ENCODE peak calls at places on chromosomes 13 and 19, in nine cellular contexts. H is effector memory CD4-positive, alpha-beta T cell; N is CD4-positive, alpha-beta T cell; B is stomach; X is uterus; T is colonic mucosa; U is PC-3; Q is mesendoderm; I is substantia nigra. G is an unnamed sample.

GRCh38 chr19:55419624-55420236 is 12.1 kb upstream of the UBE2S start:
- DNase-seq in N (no peak), T (no peak), B (no peak), Q (no peak), I (peak), U (no peak), H (no peak), X (no peak), G (no peak)

GRCh38 chr13:71870036-71870435 is 3.0 kb upstream of the DACH1 start:
- DNase-seq in I (no peak), U (no peak), Q (peak), B (no peak), T (no peak), H (no peak), N (no peak), X (no peak), G (no peak)

GRCh38 chr13:95714142-95714832 is 37.3 kb downstream of the DNAJC3 start:
- DNase-seq in N (no peak), U (peak), T (no peak), X (no peak), B (no peak), Q (no peak), I (no peak), H (no peak), G (no peak)

GRCh38 chr13:113129480-113129879 is 6.9 kb downstream of the F10 start:
- DNase-seq in T (no peak), Q (no peak), U (no peak), B (no peak), N (no peak), H (no peak), I (no peak), X (no peak), G (no peak)

GRCh38 chr13:41370736-41371135 is 59.7 kb downstream of the NAA16 start:
- DNase-seq in X (no peak), B (no peak), N (no peak), Q (no peak), H (no peak), I (no peak), T (no peak), U (no peak), G (no peak)

GRCh38 chr13:110471833-110472162 is 89.7 kb downstream of the RAB20 start:
- DNase-seq in T (peak), Q (peak), B (peak), H (no peak), N (no peak), U (no peak), I (peak), X (no peak), G (peak)

GRCh38 chr19:10339380-10339960 is at the start of gene ICAM3:
- DNase-seq in B (peak), N (peak), Q (no peak), U (no peak), X (no peak), I (no peak), T (peak), H (no peak), G (no peak)

GRCh38 chr19:12628040-12629022 is 17.6 kb downstream of the ZNF791 start:
- DNase-seq in U (no peak), I (no peak), X (no peak), Q (peak), N (no peak), T (no peak), H (no peak), B (no peak), G (no peak)

GRCh38 chr19:16531380-16531669 is 10.9 kb downstream of the CHERP start:
- DNase-seq in U (no peak), I (no peak), X (no peak), B (no peak), H (no peak), Q (no peak), T (no peak), N (no peak), G (no peak)

GRCh38 chr13:79646880-79647279 is 165.9 kb downstream of the NDFIP2 start:
- DNase-seq in T (no peak), B (no peak), H (no peak), U (no peak), N (no peak), Q (no peak), X (no peak), I (no peak), G (no peak)

GRCh38 chr19:41792513-41793413 is 3.6 kb upstream of the CEACAM3 start:
- DNase-seq in T (peak), Q (peak), H (peak), B (peak), I (no peak), N (peak), U (peak), X (no peak), G (peak)

GRCh38 chr19:2455481-2456300 is 1.1 kb downstream of the LMNB2 start:
- DNase-seq in T (peak), I (no peak), X (no peak), U (no peak), Q (no peak), H (peak), B (peak), N (peak), G (peak)

GRCh38 chr19:34082289-34083077 is 89.8 kb upstream of the LSM14A start:
- DNase-seq in X (no peak), I (no peak), U (no peak), T (no peak), H (no peak), B (no peak), N (no peak), Q (peak), G (no peak)

GRCh38 chr13:112652512-112653458 is 37.1 kb upstream of the ATP11A start:
- DNase-seq in B (no peak), H (no peak), N (no peak), X (no peak), U (peak), Q (peak), I (no peak), T (no peak), G (no peak)

GRCh38 chr19:32373614-32374295 is 28.3 kb downstream of the ZNF507 start:
- DNase-seq in Q (peak), T (peak), U (peak), N (no peak), I (peak), H (no peak), X (peak), B (peak), G (no peak)

GRCh38 chr19:53945441-53945840 is 17.3 kb upstream of the CACNG8 start:
- DNase-seq in T (no peak), X (no peak), Q (peak), N (no peak), I (no peak), U (peak), B (no peak), H (no peak), G (no peak)

GRCh38 chr19:30376272-30376671 is 4.1 kb downstream of the ZNF536 start:
- DNase-seq in B (peak), U (no peak), I (no peak), T (no peak), H (no peak), Q (peak), N (no peak), X (no peak), G (no peak)

GRCh38 chr13:113582841-113583631 is 1.5 kb upstream of the TFDP1 start:
- DNase-seq in X (no peak), B (peak), T (peak), U (no peak), N (no peak), H (no peak), I (no peak), Q (no peak), G (peak)

GRCh38 chr19:53365899-53366493 is 491 bp downstream of the ZNF525 start:
- DNase-seq in T (peak), N (peak), H (peak), X (no peak), B (no peak), I (no peak), Q (no peak), U (peak), G (no peak)

GRCh38 chr19:40778045-40778864 is at the start of gene RAB4B:
- DNase-seq in B (peak), N (peak), H (peak), Q (peak), T (peak), X (peak), I (peak), U (peak), G (peak)

GRCh38 chr19:17405250-17406038 is at the start of gene BST2:
- DNase-seq in U (no peak), N (no peak), I (peak), Q (peak), X (peak), B (peak), H (peak), T (peak), G (peak)

GRCh38 chr13:26401578-26402021 is 147.7 kb downstream of the CDK8 start:
- DNase-seq in T (no peak), Q (no peak), N (no peak), B (no peak), H (no peak), I (no peak), X (no peak), U (no peak), G (no peak)

GRCh38 chr19:7860166-7860901 is 13.9 kb downstream of the PRR36 start:
- DNase-seq in B (no peak), I (no peak), Q (no peak), N (no peak), X (no peak), H (no peak), U (no peak), T (no peak), G (no peak)

GRCh38 chr19:46787331-46788100 is 878 bp downstream of the SLC1A5 start:
- DNase-seq in I (no peak), U (peak), X (peak), B (peak), N (no peak), T (peak), Q (peak), H (peak), G (peak)

GRCh38 chr19:45863840-45864628 is at the start of gene FOXA3:
- DNase-seq in X (no peak), N (no peak), B (peak), U (peak), I (peak), T (peak), H (peak), Q (peak), G (no peak)

GRCh38 chr13:27192896-27193295 is 21.3 kb upstream of the USP12 start:
- DNase-seq in I (no peak), T (no peak), H (no peak), N (no peak), B (no peak), X (no peak), U (no peak), Q (no peak), G (no peak)

GRCh38 chr19:46471116-46471733 is at the start of gene PNMA8A:
- DNase-seq in I (peak), N (no peak), B (peak), Q (peak), X (peak), U (no peak), H (no peak), T (no peak), G (peak)

GRCh38 chr19:28606269-28607032 is 606.5 kb downstream of the UQCRFS1 start:
- DNase-seq in T (no peak), H (no peak), N (no peak), Q (no peak), X (no peak), U (no peak), B (no peak), I (no peak), G (no peak)

GRCh38 chr19:44732235-44733014 is 16.1 kb upstream of the BCL3 start:
- DNase-seq in T (no peak), X (no peak), H (no peak), N (no peak), U (no peak), I (no peak), Q (no peak), B (no peak), G (no peak)

GRCh38 chr13:73327579-73327978 is 268.8 kb downstream of the KLF5 start:
- DNase-seq in U (no peak), I (no peak), H (no peak), X (no peak), T (no peak), B (no peak), N (no peak), Q (no peak), G (no peak)

GRCh38 chr13:73741111-73741510 is 393.1 kb downstream of the KLF12 start:
- DNase-seq in H (no peak), I (no peak), X (no peak), B (no peak), N (no peak), U (no peak), T (no peak), Q (peak), G (no peak)

GRCh38 chr13:67769063-67769986 is 539.2 kb upstream of the PCDH9 start:
- DNase-seq in B (no peak), N (no peak), I (no peak), T (no peak), H (no peak), X (no peak), U (no peak), Q (no peak), G (no peak)

GRCh38 chr19:41001243-41001971 is 10.3 kb downstream of the CYP2B6 start:
- DNase-seq in U (peak), N (no peak), H (no peak), T (no peak), Q (peak), X (no peak), B (no peak), I (no peak), G (no peak)

GRCh38 chr19:2016041-2016807 is 710 bp upstream of the BTBD2 start:
- DNase-seq in N (peak), T (peak), X (peak), B (peak), Q (peak), H (peak), U (peak), I (peak), G (peak)

GRCh38 chr13:84121456-84121855 is 239.2 kb upstream of the SLITRK1 start:
- DNase-seq in I (no peak), T (no peak), U (no peak), N (no peak), X (no peak), B (no peak), Q (no peak), H (no peak), G (no peak)

GRCh38 chr13:63048648-63049047 is 1633.0 kb upstream of the PCDH20 start:
- DNase-seq in X (no peak), T (no peak), U (peak), H (no peak), B (no peak), N (no peak), Q (no peak), I (no peak), G (no peak)

GRCh38 chr13:44921931-44922758 is 67.1 kb downstream of the NUFIP1 start:
- DNase-seq in X (peak), N (no peak), I (no peak), H (no peak), U (peak), Q (no peak), T (peak), B (peak), G (peak)

GRCh38 chr13:26923824-26924605 is 163.4 kb upstream of the GPR12 start:
- DNase-seq in I (no peak), B (no peak), U (no peak), X (no peak), Q (no peak), T (no peak), N (no peak), H (no peak), G (peak)

GRCh38 chr19:56725829-56726424 is 54.4 kb upstream of the ZNF835 start:
- DNase-seq in B (no peak), N (no peak), H (no peak), Q (no peak), X (no peak), I (peak), U (peak), T (no peak), G (peak)

GRCh38 chr19:16170134-16170533 is 3.2 kb downstream of the CIB3 start:
- DNase-seq in N (no peak), T (no peak), Q (no peak), H (no peak), X (no peak), I (no peak), B (no peak), U (no peak), G (no peak)

DNA sequence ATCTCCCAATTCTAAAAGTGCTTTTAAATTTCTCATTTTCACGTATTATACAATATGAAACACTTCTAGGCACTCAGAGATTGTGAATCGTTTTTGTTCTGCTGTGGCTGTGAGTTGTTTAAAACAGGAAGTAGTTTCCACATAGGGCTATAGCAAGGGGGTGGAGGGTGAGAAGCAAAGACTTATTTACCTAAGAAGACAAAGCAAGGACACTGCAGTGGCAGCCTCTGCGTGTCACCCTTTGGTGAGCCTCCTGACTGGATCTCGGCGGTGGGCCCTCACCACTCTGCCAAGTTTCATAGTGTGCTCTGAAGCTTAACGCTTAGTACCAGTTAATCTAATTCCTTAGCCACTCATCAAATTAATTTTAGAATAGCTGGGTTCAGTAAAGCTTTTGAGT is 56.8 kb downstream of the TNFSF13B start:
- DNase-seq in T (peak), H (no peak), Q (peak), U (no peak), I (no peak), N (no peak), B (no peak), X (no peak), G (no peak)
- H3K27ac ChIP-seq in T (no peak), H (no peak), Q (no peak), U (no peak), I (no peak), N (no peak), B (no peak), X (no peak), G (no peak)

GRCh38 chr19:49205114-49205513 is 47.5 kb downstream of the TRPM4 start:
- DNase-seq in H (no peak), U (no peak), I (no peak), T (no peak), B (no peak), N (no peak), Q (no peak), X (no peak), G (no peak)

GRCh38 chr19:49201042-49201441 is 43.5 kb downstream of the TRPM4 start:
- DNase-seq in B (no peak), Q (no peak), I (no peak), U (no peak), N (no peak), H (no peak), X (no peak), T (peak), G (no peak)

GRCh38 chr19:49196527-49197240 is 39.1 kb downstream of the TRPM4 start:
- DNase-seq in B (no peak), H (no peak), Q (no peak), X (no peak), N (no peak), U (no peak), I (no peak), T (peak), G (no peak)

GRCh38 chr19:49194408-49194807 is 36.8 kb downstream of the TRPM4 start:
- DNase-seq in I (no peak), B (no peak), U (no peak), X (no peak), Q (no peak), N (no peak), H (no peak), T (no peak), G (no peak)

DNA sequence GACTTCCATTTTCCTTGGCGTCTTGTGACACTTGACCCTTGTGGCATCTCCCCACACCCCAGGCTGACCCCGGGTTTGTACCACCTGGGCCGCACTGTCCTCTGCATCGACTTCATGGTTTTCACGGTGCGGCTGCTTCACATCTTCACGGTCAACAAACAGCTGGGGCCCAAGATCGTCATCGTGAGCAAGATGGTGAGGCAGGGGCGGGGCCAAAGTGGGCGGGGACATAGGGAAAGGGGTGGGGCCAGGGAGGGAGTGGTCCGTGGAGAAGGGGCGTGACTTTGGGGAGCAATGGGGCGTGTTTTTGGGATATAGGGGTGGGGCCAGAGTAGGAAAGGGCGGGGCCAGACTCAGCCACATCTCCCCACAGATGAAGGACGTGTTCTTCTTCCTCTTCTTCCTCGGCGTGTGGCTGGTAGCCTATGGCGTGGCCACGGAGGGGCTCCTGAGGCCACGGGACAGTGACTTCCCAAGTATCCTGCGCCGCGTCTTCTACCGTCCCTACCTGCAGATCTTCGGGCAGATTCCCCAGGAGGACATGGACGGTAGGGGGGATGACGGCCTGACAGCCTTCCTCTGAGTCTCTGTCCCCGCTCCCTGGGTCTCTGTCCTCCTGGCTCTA is 42.8 kb downstream of the TRPM4 start:
- DNase-seq in N (no peak), B (no peak), T (peak), U (peak), Q (peak), H (no peak), I (no peak), X (no peak), G (peak)
- H3K27ac ChIP-seq in N (no peak), B (no peak), T (peak), U (no peak), Q (no peak), H (no peak), I (no peak), X (no peak), G (no peak)

DNA sequence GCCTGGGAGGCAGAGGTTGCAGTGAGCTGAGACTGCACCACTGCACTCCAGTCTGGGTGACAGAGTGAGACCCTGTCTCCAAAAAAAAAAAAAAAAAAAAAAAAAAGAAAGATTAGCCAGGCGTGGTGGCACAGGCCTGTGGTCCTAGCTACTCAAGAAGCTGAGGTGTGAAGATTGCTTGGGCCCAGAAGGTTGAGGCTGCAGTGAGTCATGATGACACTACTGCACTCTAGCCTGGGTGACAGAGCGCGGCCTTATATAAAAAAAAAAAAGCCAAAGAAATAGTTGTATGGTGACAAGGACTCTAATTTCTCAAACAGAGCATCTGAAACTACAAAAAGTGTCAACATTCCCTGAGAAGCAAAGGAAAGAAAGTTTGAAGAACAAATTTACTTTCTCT is 3.4 kb downstream of the PBX4 start:
- DNase-seq in I (no peak), N (no peak), X (no peak), Q (no peak), B (no peak), U (peak), H (peak), T (no peak), G (no peak)
- H3K27ac ChIP-seq in I (no peak), N (no peak), X (no peak), Q (no peak), B (no peak), U (peak), H (no peak), T (no peak), G (no peak)

GRCh38 chr13:33321686-33322473 is 36.3 kb upstream of the STARD13 start:
- DNase-seq in H (no peak), N (no peak), T (no peak), I (no peak), B (no peak), X (no peak), Q (no peak), U (no peak), G (no peak)

GRCh38 chr13:33323766-33324525 is 38.4 kb upstream of the STARD13 start:
- DNase-seq in N (no peak), X (no peak), B (no peak), Q (no peak), T (no peak), U (no peak), H (no peak), I (no peak), G (no peak)

GRCh38 chr13:33319859-33320258 is 34.3 kb upstream of the STARD13 start:
- DNase-seq in B (no peak), X (no peak), H (no peak), U (no peak), T (no peak), N (no peak), I (no peak), Q (no peak), G (no peak)

GRCh38 chr13:33322965-33323668 is 37.6 kb upstream of the STARD13 start:
- DNase-seq in X (no peak), Q (no peak), T (no peak), H (no peak), B (no peak), I (no peak), U (no peak), N (no peak), G (no peak)

GRCh38 chr13:33322474-33322827 is 36.9 kb upstream of the STARD13 start:
- DNase-seq in U (no peak), N (no peak), H (no peak), B (no peak), Q (no peak), T (no peak), I (no peak), X (peak), G (peak)
- H3K27ac ChIP-seq in U (no peak), N (no peak), H (no peak), B (no peak), Q (no peak), T (no peak), I (no peak), X (peak), G (peak)

G was measured in testis.